ENCODE peak calls at places on chromosomes 6 and 20, in ten cellular contexts. One of them, this sample, is unnamed.

GRCh38 chr6:156396068-156396771 is 381.0 kb upstream of the ARID1B start:
- DNase-seq in GM12865: peak; percentile 90
- DNase-seq in Calu3: no peak
- DNase-seq in glutamatergic neuron: no peak
- DNase-seq in HFFc6: no peak
- DNase-seq in ascending aorta: no peak
- DNase-seq in endothelial cell: no peak
- DNase-seq in brain microvascular endothelial cell: no peak
- DNase-seq in progenitor cell of endocrine pancreas: no peak
- DNase-seq in mesothelial cell of epicardium: no peak
- DNase-seq in this sample: no peak

GRCh38 chr6:21386744-21387143 is 206.8 kb upstream of the SOX4 start:
- DNase-seq in GM12865: no peak
- DNase-seq in Calu3: peak; percentile 66
- DNase-seq in glutamatergic neuron: no peak
- DNase-seq in HFFc6: no peak
- DNase-seq in ascending aorta: no peak
- DNase-seq in endothelial cell: no peak
- DNase-seq in brain microvascular endothelial cell: peak; percentile 6
- DNase-seq in progenitor cell of endocrine pancreas: no peak
- DNase-seq in mesothelial cell of epicardium: no peak
- DNase-seq in this sample: no peak

GRCh38 chr20:47487175-47487917 is 14.3 kb upstream of the NCOA3 start:
- DNase-seq in GM12865: peak; percentile 97
- DNase-seq in Calu3: no peak
- DNase-seq in glutamatergic neuron: no peak
- DNase-seq in HFFc6: no peak
- DNase-seq in ascending aorta: no peak
- DNase-seq in endothelial cell: no peak
- DNase-seq in brain microvascular endothelial cell: peak; percentile 12
- DNase-seq in progenitor cell of endocrine pancreas: no peak
- DNase-seq in mesothelial cell of epicardium: no peak
- DNase-seq in this sample: no peak

GRCh38 chr6:149761438-149761837 is 11.9 kb downstream of the PCMT1 start:
- DNase-seq in GM12865: peak; percentile 30
- DNase-seq in Calu3: no peak
- DNase-seq in glutamatergic neuron: no peak
- DNase-seq in HFFc6: no peak
- DNase-seq in ascending aorta: no peak
- DNase-seq in endothelial cell: no peak
- DNase-seq in brain microvascular endothelial cell: no peak
- DNase-seq in progenitor cell of endocrine pancreas: no peak
- DNase-seq in mesothelial cell of epicardium: no peak
- DNase-seq in this sample: no peak

GRCh38 chr6:46781478-46782378 is 11.5 kb upstream of the MEP1A start:
- DNase-seq in GM12865: peak; percentile 59
- DNase-seq in Calu3: peak; percentile 60
- DNase-seq in glutamatergic neuron: peak; percentile 32
- DNase-seq in HFFc6: peak; percentile 49
- DNase-seq in ascending aorta: peak; percentile 77
- DNase-seq in endothelial cell: peak; percentile 54
- DNase-seq in brain microvascular endothelial cell: peak; percentile 70
- DNase-seq in progenitor cell of endocrine pancreas: peak; percentile 26
- DNase-seq in mesothelial cell of epicardium: no peak
- DNase-seq in this sample: peak; percentile 50

GRCh38 chr6:149235130-149235561 is 82.4 kb upstream of the TAB2 start:
- DNase-seq in GM12865: peak; percentile 72
- DNase-seq in Calu3: peak; percentile 68
- DNase-seq in glutamatergic neuron: no peak
- DNase-seq in HFFc6: peak; percentile 35
- DNase-seq in ascending aorta: no peak
- DNase-seq in endothelial cell: no peak
- DNase-seq in brain microvascular endothelial cell: peak; percentile 97
- DNase-seq in progenitor cell of endocrine pancreas: no peak
- DNase-seq in mesothelial cell of epicardium: no peak
- DNase-seq in this sample: no peak

GRCh38 chr6:36443951-36444428 is 1.2 kb downstream of the KCTD20 start:
- DNase-seq in GM12865: peak; percentile 43
- DNase-seq in Calu3: peak; percentile 35
- DNase-seq in glutamatergic neuron: no peak
- DNase-seq in HFFc6: peak; percentile 15
- DNase-seq in ascending aorta: no peak
- DNase-seq in endothelial cell: peak; percentile 14
- DNase-seq in brain microvascular endothelial cell: no peak
- DNase-seq in progenitor cell of endocrine pancreas: no peak
- DNase-seq in mesothelial cell of epicardium: no peak
- DNase-seq in this sample: no peak

GRCh38 chr20:36461600-36462439 is 79.5 kb upstream of the MYL9 start:
- DNase-seq in GM12865: peak; percentile 61
- DNase-seq in Calu3: peak; percentile 51
- DNase-seq in glutamatergic neuron: peak; percentile 76
- DNase-seq in HFFc6: no peak
- DNase-seq in ascending aorta: peak; percentile 82
- DNase-seq in endothelial cell: peak; percentile 60
- DNase-seq in brain microvascular endothelial cell: peak; percentile 38
- DNase-seq in progenitor cell of endocrine pancreas: no peak
- DNase-seq in mesothelial cell of epicardium: no peak
- DNase-seq in this sample: peak; percentile 42

GRCh38 chr20:38260378-38261053 is at the start of gene KIAA1755:
- DNase-seq in GM12865: no peak
- DNase-seq in Calu3: no peak
- DNase-seq in glutamatergic neuron: no peak
- DNase-seq in HFFc6: no peak
- DNase-seq in ascending aorta: peak; percentile 65
- DNase-seq in endothelial cell: peak; percentile 7
- DNase-seq in brain microvascular endothelial cell: no peak
- DNase-seq in progenitor cell of endocrine pancreas: no peak
- DNase-seq in mesothelial cell of epicardium: no peak
- DNase-seq in this sample: peak; percentile 42

GRCh38 chr20:48730977-48731376 is 96.8 kb downstream of the PREX1 start:
- DNase-seq in GM12865: no peak
- DNase-seq in Calu3: no peak
- DNase-seq in glutamatergic neuron: no peak
- DNase-seq in HFFc6: no peak
- DNase-seq in ascending aorta: no peak
- DNase-seq in endothelial cell: no peak
- DNase-seq in brain microvascular endothelial cell: no peak
- DNase-seq in progenitor cell of endocrine pancreas: no peak
- DNase-seq in mesothelial cell of epicardium: no peak
- DNase-seq in this sample: no peak

GRCh38 chr6:103404799-103405198 is 1454.9 kb downstream of the HACE1 start:
- DNase-seq in GM12865: no peak
- DNase-seq in Calu3: no peak
- DNase-seq in glutamatergic neuron: no peak
- DNase-seq in HFFc6: no peak
- DNase-seq in ascending aorta: no peak
- DNase-seq in endothelial cell: no peak
- DNase-seq in brain microvascular endothelial cell: no peak
- DNase-seq in progenitor cell of endocrine pancreas: no peak
- DNase-seq in mesothelial cell of epicardium: no peak
- DNase-seq in this sample: no peak

GRCh38 chr6:44386929-44387345 is 569 bp upstream of the CDC5L start:
- DNase-seq in GM12865: peak; percentile 7
- DNase-seq in Calu3: no peak
- DNase-seq in glutamatergic neuron: no peak
- DNase-seq in HFFc6: peak; percentile 37
- DNase-seq in ascending aorta: no peak
- DNase-seq in endothelial cell: no peak
- DNase-seq in brain microvascular endothelial cell: peak; percentile 5
- DNase-seq in progenitor cell of endocrine pancreas: no peak
- DNase-seq in mesothelial cell of epicardium: no peak
- DNase-seq in this sample: no peak

GRCh38 chr6:71584712-71585436 is 296.3 kb downstream of the OGFRL1 start:
- DNase-seq in GM12865: no peak
- DNase-seq in Calu3: no peak
- DNase-seq in glutamatergic neuron: no peak
- DNase-seq in HFFc6: no peak
- DNase-seq in ascending aorta: no peak
- DNase-seq in endothelial cell: no peak
- DNase-seq in brain microvascular endothelial cell: no peak
- DNase-seq in progenitor cell of endocrine pancreas: no peak
- DNase-seq in mesothelial cell of epicardium: no peak
- DNase-seq in this sample: no peak

GRCh38 chr6:137432054-137432545 is 62.1 kb downstream of the OLIG3 start:
- DNase-seq in GM12865: peak; percentile 48
- DNase-seq in Calu3: no peak
- DNase-seq in glutamatergic neuron: no peak
- DNase-seq in HFFc6: no peak
- DNase-seq in ascending aorta: no peak
- DNase-seq in endothelial cell: no peak
- DNase-seq in brain microvascular endothelial cell: no peak
- DNase-seq in progenitor cell of endocrine pancreas: no peak
- DNase-seq in mesothelial cell of epicardium: no peak
- DNase-seq in this sample: no peak

GRCh38 chr20:43560974-43561373 is 2.1 kb downstream of the SGK2 start:
- DNase-seq in GM12865: no peak
- DNase-seq in Calu3: no peak
- DNase-seq in glutamatergic neuron: no peak
- DNase-seq in HFFc6: no peak
- DNase-seq in ascending aorta: no peak
- DNase-seq in endothelial cell: no peak
- DNase-seq in brain microvascular endothelial cell: no peak
- DNase-seq in progenitor cell of endocrine pancreas: no peak
- DNase-seq in mesothelial cell of epicardium: no peak
- DNase-seq in this sample: no peak

GRCh38 chr6:158987657-158988056 is 12.3 kb downstream of the RSPH3 start:
- DNase-seq in GM12865: no peak
- DNase-seq in Calu3: no peak
- DNase-seq in glutamatergic neuron: no peak
- DNase-seq in HFFc6: no peak
- DNase-seq in ascending aorta: no peak
- DNase-seq in endothelial cell: no peak
- DNase-seq in brain microvascular endothelial cell: no peak
- DNase-seq in progenitor cell of endocrine pancreas: no peak
- DNase-seq in mesothelial cell of epicardium: no peak
- DNase-seq in this sample: no peak

GRCh38 chr20:40991181-40991889 is 37.3 kb upstream of the TOP1 start:
- DNase-seq in GM12865: peak; percentile 98
- DNase-seq in Calu3: no peak
- DNase-seq in glutamatergic neuron: no peak
- DNase-seq in HFFc6: no peak
- DNase-seq in ascending aorta: peak; percentile 66
- DNase-seq in endothelial cell: no peak
- DNase-seq in brain microvascular endothelial cell: no peak
- DNase-seq in progenitor cell of endocrine pancreas: no peak
- DNase-seq in mesothelial cell of epicardium: no peak
- DNase-seq in this sample: no peak

GRCh38 chr20:3406481-3407425 is 716 bp downstream of the DNAAF9 start:
- DNase-seq in GM12865: no peak
- DNase-seq in Calu3: no peak
- DNase-seq in glutamatergic neuron: peak; percentile 40
- DNase-seq in HFFc6: peak; percentile 34
- DNase-seq in ascending aorta: peak; percentile 68
- DNase-seq in endothelial cell: peak; percentile 12
- DNase-seq in brain microvascular endothelial cell: peak; percentile 37
- DNase-seq in progenitor cell of endocrine pancreas: no peak
- DNase-seq in mesothelial cell of epicardium: no peak
- DNase-seq in this sample: peak; percentile 9

GRCh38 chr6:120816862-120817261 is 517.4 kb downstream of the TBC1D32 start:
- DNase-seq in GM12865: no peak
- DNase-seq in Calu3: no peak
- DNase-seq in glutamatergic neuron: no peak
- DNase-seq in HFFc6: no peak
- DNase-seq in ascending aorta: no peak
- DNase-seq in endothelial cell: no peak
- DNase-seq in brain microvascular endothelial cell: no peak
- DNase-seq in progenitor cell of endocrine pancreas: no peak
- DNase-seq in mesothelial cell of epicardium: no peak
- DNase-seq in this sample: no peak

GRCh38 chr20:57685134-57685851 is 24.5 kb downstream of the PMEPA1 start:
- DNase-seq in GM12865: no peak
- DNase-seq in Calu3: no peak
- DNase-seq in glutamatergic neuron: no peak
- DNase-seq in HFFc6: no peak
- DNase-seq in ascending aorta: no peak
- DNase-seq in endothelial cell: no peak
- DNase-seq in brain microvascular endothelial cell: no peak
- DNase-seq in progenitor cell of endocrine pancreas: no peak
- DNase-seq in mesothelial cell of epicardium: no peak
- DNase-seq in this sample: no peak

GRCh38 chr6:53664623-53665022 is 933 bp downstream of the KLHL31 start:
- DNase-seq in GM12865: no peak
- DNase-seq in Calu3: no peak
- DNase-seq in glutamatergic neuron: no peak
- DNase-seq in HFFc6: no peak
- DNase-seq in ascending aorta: no peak
- DNase-seq in endothelial cell: no peak
- DNase-seq in brain microvascular endothelial cell: no peak
- DNase-seq in progenitor cell of endocrine pancreas: no peak
- DNase-seq in mesothelial cell of epicardium: no peak
- DNase-seq in this sample: no peak

GRCh38 chr6:14280766-14281293 is 163.3 kb downstream of the CD83 start:
- DNase-seq in GM12865: no peak
- DNase-seq in Calu3: no peak
- DNase-seq in glutamatergic neuron: no peak
- DNase-seq in HFFc6: no peak
- DNase-seq in ascending aorta: no peak
- DNase-seq in endothelial cell: no peak
- DNase-seq in brain microvascular endothelial cell: no peak
- DNase-seq in progenitor cell of endocrine pancreas: no peak
- DNase-seq in mesothelial cell of epicardium: no peak
- DNase-seq in this sample: no peak
- TF ChIP-seq CTCF in GM12865: no peak
- TF ChIP-seq CTCF in Calu3: no peak
- TF ChIP-seq CTCF in glutamatergic neuron: no peak
- TF ChIP-seq CTCF in HFFc6: peak; percentile 12
- TF ChIP-seq CTCF in ascending aorta: no peak
- TF ChIP-seq CTCF in endothelial cell: no peak
- TF ChIP-seq CTCF in brain microvascular endothelial cell: peak; percentile 20
- TF ChIP-seq CTCF in progenitor cell of endocrine pancreas: no peak
- TF ChIP-seq CTCF in mesothelial cell of epicardium: no peak
- TF ChIP-seq CTCF in this sample: no peak

GRCh38 chr6:34272022-34272926 is 23.5 kb upstream of the SMIM29 start:
- DNase-seq in GM12865: no peak
- DNase-seq in Calu3: no peak
- DNase-seq in glutamatergic neuron: no peak
- DNase-seq in HFFc6: no peak
- DNase-seq in ascending aorta: peak; percentile 63
- DNase-seq in endothelial cell: peak; percentile 22
- DNase-seq in brain microvascular endothelial cell: no peak
- DNase-seq in progenitor cell of endocrine pancreas: no peak
- DNase-seq in mesothelial cell of epicardium: no peak
- DNase-seq in this sample: no peak
- TF ChIP-seq CTCF in GM12865: peak; percentile 5
- TF ChIP-seq CTCF in Calu3: no peak
- TF ChIP-seq CTCF in glutamatergic neuron: peak; percentile 13
- TF ChIP-seq CTCF in HFFc6: peak; percentile 25
- TF ChIP-seq CTCF in ascending aorta: no peak
- TF ChIP-seq CTCF in endothelial cell: no peak
- TF ChIP-seq CTCF in brain microvascular endothelial cell: peak; percentile 37
- TF ChIP-seq CTCF in progenitor cell of endocrine pancreas: no peak
- TF ChIP-seq CTCF in mesothelial cell of epicardium: no peak
- TF ChIP-seq CTCF in this sample: no peak

GRCh38 chr6:25472314-25472713 is 179.7 kb upstream of the SCGN start:
- DNase-seq in GM12865: no peak
- DNase-seq in Calu3: no peak
- DNase-seq in glutamatergic neuron: no peak
- DNase-seq in HFFc6: no peak
- DNase-seq in ascending aorta: no peak
- DNase-seq in endothelial cell: peak; percentile 8
- DNase-seq in brain microvascular endothelial cell: no peak
- DNase-seq in progenitor cell of endocrine pancreas: no peak
- DNase-seq in mesothelial cell of epicardium: no peak
- DNase-seq in this sample: no peak
- TF ChIP-seq CTCF in GM12865: no peak
- TF ChIP-seq CTCF in Calu3: peak; percentile 14
- TF ChIP-seq CTCF in glutamatergic neuron: peak; percentile 62
- TF ChIP-seq CTCF in HFFc6: peak; percentile 51
- TF ChIP-seq CTCF in ascending aorta: no peak
- TF ChIP-seq CTCF in endothelial cell: peak; percentile 50
- TF ChIP-seq CTCF in brain microvascular endothelial cell: peak; percentile 44
- TF ChIP-seq CTCF in progenitor cell of endocrine pancreas: peak; percentile 37
- TF ChIP-seq CTCF in mesothelial cell of epicardium: no peak
- TF ChIP-seq CTCF in this sample: peak; percentile 51

GRCh38 chr6:41334482-41335023 is 855 bp upstream of the NCR2 start:
- DNase-seq in GM12865: peak; percentile 44
- DNase-seq in Calu3: no peak
- DNase-seq in glutamatergic neuron: peak; percentile 44
- DNase-seq in HFFc6: no peak
- DNase-seq in ascending aorta: no peak
- DNase-seq in endothelial cell: no peak
- DNase-seq in brain microvascular endothelial cell: no peak
- DNase-seq in progenitor cell of endocrine pancreas: no peak
- DNase-seq in mesothelial cell of epicardium: no peak
- DNase-seq in this sample: no peak
- TF ChIP-seq CTCF in GM12865: peak; percentile 27
- TF ChIP-seq CTCF in Calu3: no peak
- TF ChIP-seq CTCF in glutamatergic neuron: peak; percentile 33
- TF ChIP-seq CTCF in HFFc6: peak; percentile 35
- TF ChIP-seq CTCF in ascending aorta: no peak
- TF ChIP-seq CTCF in endothelial cell: no peak
- TF ChIP-seq CTCF in brain microvascular endothelial cell: peak; percentile 48
- TF ChIP-seq CTCF in progenitor cell of endocrine pancreas: peak; percentile 37
- TF ChIP-seq CTCF in mesothelial cell of epicardium: no peak
- TF ChIP-seq CTCF in this sample: peak; percentile 29